ENCODE peak calls at places on chromosomes 6 and 20, in eight cellular contexts. U is uterus, Q is tibial nerve, V is IMR-90, K is A549, M is breast epithelium, I is gastrocnemius medialis, Y is testis. D is an unnamed sample.

GRCh38 chr20:63502671-63503172 is 3.8 kb upstream of the EEF1A2 start:
- DNase-seq in U (no peak), Q (no peak), V (no peak), K (no peak), M (no peak), I (no peak), Y (no peak), D (no peak)

GRCh38 chr6:43951756-43952675 is 175.2 kb downstream of the MRPL14 start:
- DNase-seq in U (no peak), Q (no peak), V (no peak), K (no peak), M (no peak), I (no peak), Y (no peak), D (no peak)

GRCh38 chr6:28474441-28475219 is 31.3 kb upstream of the ZSCAN23 start:
- DNase-seq in U (peak; percentile 22), Q (no peak), V (peak; percentile 92), K (peak; percentile 38), M (no peak), I (no peak), Y (no peak), D (no peak)

GRCh38 chr6:21325201-21325856 is 268.2 kb upstream of the SOX4 start:
- DNase-seq in U (no peak), Q (no peak), V (no peak), K (no peak), M (no peak), I (no peak), Y (no peak), D (no peak)

GRCh38 chr20:43530321-43531090 is 23.0 kb downstream of the L3MBTL1 start:
- DNase-seq in U (no peak), Q (no peak), V (no peak), K (peak; percentile 16), M (no peak), I (no peak), Y (no peak), D (no peak)

GRCh38 chr20:13492001-13492480 is 146.7 kb downstream of the TASP1 start:
- DNase-seq in U (peak; percentile 23), Q (peak; percentile 40), V (peak; percentile 72), K (peak; percentile 25), M (peak; percentile 85), I (peak; percentile 53), Y (peak; percentile 14), D (peak; percentile 54)

GRCh38 chr6:105137388-105137787 is 42.4 kb downstream of the POPDC3 start:
- DNase-seq in U (peak; percentile 25), Q (peak; percentile 13), V (no peak), K (no peak), M (no peak), I (peak; percentile 23), Y (peak; percentile 33), D (peak; percentile 12)

GRCh38 chr6:17583811-17584210 is 16.3 kb upstream of the FAM8A1 start:
- DNase-seq in U (peak; percentile 37), Q (no peak), V (peak; percentile 59), K (no peak), M (no peak), I (no peak), Y (no peak), D (no peak)

GRCh38 chr6:13413906-13414555 is 73.4 kb downstream of the GFOD1 start:
- DNase-seq in U (no peak), Q (no peak), V (peak; percentile 34), K (no peak), M (peak; percentile 50), I (peak; percentile 84), Y (no peak), D (peak; percentile 52)

GRCh38 chr6:85676086-85676729 is 33.5 kb upstream of the SYNCRIP start:
- DNase-seq in U (no peak), Q (no peak), V (no peak), K (no peak), M (no peak), I (no peak), Y (no peak), D (no peak)

GRCh38 chr6:76972463-76972862 is 490.8 kb downstream of the HTR1B start:
- DNase-seq in U (no peak), Q (no peak), V (no peak), K (no peak), M (no peak), I (no peak), Y (no peak), D (no peak)

GRCh38 chr6:88650029-88650619 is 313.3 kb downstream of the RNGTT start:
- DNase-seq in U (no peak), Q (no peak), V (peak; percentile 91), K (no peak), M (no peak), I (no peak), Y (no peak), D (no peak)

GRCh38 chr20:36061754-36062153 is 92.8 kb upstream of the EPB41L1 start:
- DNase-seq in U (no peak), Q (no peak), V (no peak), K (no peak), M (no peak), I (no peak), Y (peak; percentile 33), D (no peak)

DNA sequence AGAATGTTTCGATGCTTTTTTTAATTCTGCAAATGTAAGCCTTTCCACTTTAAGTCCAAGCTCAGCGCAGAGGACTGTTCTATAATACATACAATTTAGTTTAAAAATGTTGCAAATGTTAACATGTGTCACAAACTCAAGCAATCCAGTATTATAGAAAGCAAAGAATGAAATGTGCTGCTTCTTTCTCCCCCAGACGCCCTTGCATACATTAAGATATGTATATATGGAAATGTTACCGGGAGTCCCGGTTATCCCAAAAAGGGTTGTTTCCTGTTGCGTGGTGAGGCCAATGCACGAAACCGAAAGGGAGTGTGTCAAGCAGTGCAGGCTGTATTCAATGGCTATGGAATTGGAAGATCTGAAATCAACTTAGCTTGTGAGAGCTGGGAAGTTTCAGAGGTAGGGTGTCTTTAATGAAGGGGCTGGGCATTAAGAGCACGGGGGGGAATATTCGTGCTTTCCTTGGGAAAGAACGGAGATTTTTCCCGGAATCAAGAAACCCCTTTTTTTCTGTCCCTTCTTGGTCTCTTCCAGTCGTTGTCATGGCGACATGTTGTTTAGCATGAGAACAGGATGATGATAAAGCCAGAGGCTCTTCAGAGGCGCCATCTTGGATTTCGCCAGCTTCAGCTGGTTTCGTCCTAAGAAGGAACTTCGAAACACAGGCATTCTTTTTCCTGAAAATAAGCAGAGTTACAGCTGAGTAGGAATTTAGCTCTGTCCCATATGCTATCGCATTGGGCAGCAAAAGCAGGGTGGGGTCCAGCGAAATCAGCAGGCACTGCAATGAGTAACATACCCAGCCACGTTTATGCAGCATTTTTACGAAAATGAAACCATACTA is 10.1 kb upstream of the NQO2 start:
- DNase-seq in U (peak; percentile 94), Q (peak; percentile 72), V (peak; percentile 95), K (peak; percentile 44), M (peak; percentile 92), I (peak; percentile 89), Y (peak; percentile 92), D (peak; percentile 88)
- H3K4me3 ChIP-seq in U (peak overlapping the region; percentile 69), Q (peak overlapping the region; percentile 90), V (peak overlapping the region; percentile 72), K (peak overlapping the region; percentile 66), M (peak overlapping the region; percentile 95), I (peak overlapping the region; percentile 84), Y (peak overlapping the region; percentile 82), D (peak overlapping the region; percentile 70)

DNA sequence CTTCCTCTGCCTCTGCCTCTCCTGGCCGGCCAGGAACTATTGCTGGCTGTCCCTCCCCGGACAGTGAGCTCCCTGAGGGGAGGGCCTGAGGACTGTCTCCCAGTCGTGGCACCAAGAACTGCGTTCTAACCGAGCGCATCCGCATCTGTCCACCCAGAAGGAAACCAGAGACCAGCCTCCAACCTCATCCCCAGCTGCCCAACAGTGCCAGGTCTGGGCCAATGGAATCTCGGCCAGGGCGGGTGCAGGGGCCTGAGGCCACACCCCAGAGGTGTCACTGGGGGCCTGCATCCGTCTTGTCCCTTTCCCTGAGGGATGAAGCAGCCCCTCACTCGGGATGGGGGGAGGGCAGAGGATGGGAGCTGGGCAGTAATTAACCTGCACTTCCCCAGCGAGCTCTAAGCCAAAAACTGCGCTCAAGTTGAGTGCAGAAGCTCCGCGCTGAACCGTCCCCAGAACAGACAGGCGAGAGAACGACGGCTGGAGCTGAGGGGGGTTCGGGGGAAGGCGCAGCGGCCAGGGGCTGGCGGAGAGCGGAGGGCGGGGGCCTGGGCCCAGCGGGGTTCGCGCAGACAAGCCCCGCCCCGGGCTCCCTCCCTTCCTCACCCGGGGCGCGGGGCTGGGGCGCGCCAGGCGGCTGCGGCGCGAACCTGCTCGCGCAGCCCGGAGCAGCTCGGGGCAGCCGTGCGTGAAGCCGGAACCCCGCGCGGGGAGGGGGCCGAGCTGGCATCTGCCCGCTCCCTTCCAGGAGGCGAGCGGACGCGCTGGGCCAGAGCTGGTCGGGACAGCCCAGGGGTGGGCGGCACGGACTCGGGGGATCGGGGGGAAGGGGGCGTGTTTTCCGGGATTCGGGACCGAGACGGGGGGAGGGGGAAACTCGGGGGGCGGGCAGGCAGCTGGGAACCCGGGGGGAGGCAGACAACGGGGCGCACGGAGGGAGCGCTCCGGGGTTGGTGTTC is 1.4 kb downstream of the TFEB start:
- DNase-seq in U (peak; percentile 67), Q (peak; percentile 31), V (peak; percentile 62), K (peak; percentile 85), M (peak; percentile 76), I (peak; percentile 93), Y (peak; percentile 58), D (peak; percentile 89)
- TF ChIP-seq POLR2A in U (no peak), Q (peak; percentile 33), V (no peak), K (peak; percentile 8), M (no peak), I (peak; percentile 89), Y (no peak), D (peak; percentile 62)

GRCh38 chr6:138106665-138107077 is 548 bp downstream of the PERP start:
- DNase-seq in U (no peak), Q (no peak), V (no peak), K (no peak), M (no peak), I (no peak), Y (no peak), D (no peak)

GRCh38 chr6:138107078-138107751 is at the start of gene PERP:
- DNase-seq in U (peak; percentile 63), Q (peak; percentile 61), V (peak; percentile 38), K (peak; percentile 63), M (peak; percentile 81), I (peak; percentile 27), Y (peak; percentile 69), D (peak; percentile 79)

GRCh38 chr6:138110229-138110628 is 3.0 kb upstream of the PERP start:
- DNase-seq in U (no peak), Q (no peak), V (no peak), K (no peak), M (no peak), I (no peak), Y (no peak), D (no peak)

GRCh38 chr6:138107752-138108592 is 753 bp upstream of the PERP start:
- DNase-seq in U (no peak), Q (no peak), V (no peak), K (peak; percentile 46), M (peak; percentile 47), I (no peak), Y (peak; percentile 26), D (peak; percentile 54)

GRCh38 chr6:138109042-138109997 is 2.1 kb upstream of the PERP start:
- DNase-seq in U (peak; percentile 69), Q (peak; percentile 78), V (peak; percentile 70), K (peak; percentile 40), M (peak; percentile 58), I (peak; percentile 40), Y (peak; percentile 89), D (peak; percentile 64)
- H3K27ac ChIP-seq in U (peak overlapping the region; percentile 31), Q (no peak overlapping the region), V (no peak overlapping the region), K (no peak overlapping the region), M (peak overlapping the region; percentile 64), I (no peak overlapping the region), Y (no peak overlapping the region), D (no peak overlapping the region)

DNA sequence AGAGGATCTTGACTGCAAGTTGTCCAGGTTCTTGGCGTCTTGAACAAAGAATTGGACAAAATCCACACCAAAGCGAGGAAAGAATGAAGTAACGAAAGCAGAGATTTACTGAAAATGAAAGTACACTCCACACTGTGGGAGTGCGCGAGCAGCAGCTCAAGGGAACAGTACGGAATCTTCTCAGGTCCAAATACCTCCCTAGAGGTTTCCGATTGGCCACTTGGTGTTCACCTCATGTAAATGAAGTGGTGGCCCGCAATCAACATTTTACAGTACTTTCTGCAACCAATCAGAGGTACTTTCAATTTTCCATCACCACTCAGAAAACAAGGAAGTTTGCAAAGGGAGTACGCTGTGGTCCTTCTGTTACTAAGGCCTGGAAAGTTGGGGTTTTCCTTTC is 122.4 kb downstream of the PTPRK start:
- DNase-seq in U (no peak), Q (no peak), V (no peak), K (no peak), M (no peak), I (peak; percentile 15), Y (peak; percentile 66), D (no peak)
- H3K4me3 ChIP-seq in U (no peak overlapping the region), Q (no peak overlapping the region), V (no peak overlapping the region), K (no peak overlapping the region), M (no peak overlapping the region), I (no peak overlapping the region), Y (peak overlapping the region; percentile 33), D (no peak overlapping the region)